ENCODE peak calls at places on chromosomes 11 and 22, in six cellular contexts. A is IMR-90, P is H9, Z is neuronal stem cell, M is mesenchymal stem cell, N is H1. I is an unnamed sample.
A peak's percentile ranks its signal among the peaks of the same experiment; 100 is the strongest.

GRCh38 chr11:111586305-111586915 is 15.8 kb upstream of the SIK2 start:
- DNase-seq in A (peak; percentile 66), P (no peak), Z (no peak), M (peak; percentile 66), N (no peak), I (peak; percentile 59)

GRCh38 chr11:10742460-10743208 is 8.4 kb upstream of the CTR9 start:
- DNase-seq in A (peak; percentile 88), P (no peak), Z (no peak), M (peak; percentile 72), N (no peak), I (no peak)

GRCh38 chr11:65471410-65471762 is 27.5 kb upstream of the MALAT1 start:
- DNase-seq in A (peak; percentile 79), P (peak; percentile 82), Z (no peak), M (peak; percentile 88), N (no peak), I (peak; percentile 79)

GRCh38 chr22:41237707-41238569 is 2.8 kb downstream of the CHADL start:
- DNase-seq in A (peak; percentile 13), P (peak; percentile 77), Z (peak; percentile 47), M (peak; percentile 24), N (no peak), I (peak; percentile 86)

GRCh38 chr11:11407065-11407737 is 54.2 kb upstream of the CSNK2A3 start:
- DNase-seq in A (no peak), P (no peak), Z (no peak), M (peak; percentile 40), N (no peak), I (no peak)

GRCh38 chr11:118219244-118219643 is 5.6 kb downstream of the JAML start:
- DNase-seq in A (no peak), P (no peak), Z (no peak), M (no peak), N (no peak), I (no peak)

GRCh38 chr22:30650508-30651116 is 15.0 kb downstream of the SLC35E4 start:
- DNase-seq in A (no peak), P (no peak), Z (no peak), M (no peak), N (no peak), I (no peak)

GRCh38 chr22:29259253-29259899 is 8.4 kb downstream of the RHBDD3 start:
- DNase-seq in A (no peak), P (peak; percentile 59), Z (no peak), M (no peak), N (no peak), I (peak; percentile 61)

GRCh38 chr11:118526688-118527087 is 586 bp upstream of the TTC36 start:
- DNase-seq in A (no peak), P (no peak), Z (no peak), M (no peak), N (no peak), I (no peak)

GRCh38 chr22:27146871-27147591 is 489.6 kb downstream of the MIAT start:
- DNase-seq in A (no peak), P (no peak), Z (no peak), M (peak; percentile 86), N (no peak), I (peak; percentile 19)

GRCh38 chr11:112297248-112297866 is 36.7 kb upstream of the PLET1 start:
- DNase-seq in A (no peak), P (no peak), Z (no peak), M (no peak), N (no peak), I (no peak)

GRCh38 chr11:36361901-36362391 is 65.9 kb downstream of the PRR5L start:
- DNase-seq in A (peak; percentile 85), P (peak; percentile 52), Z (no peak), M (peak; percentile 92), N (peak; percentile 54), I (peak; percentile 94)

GRCh38 chr11:79697905-79698304 is 257.1 kb upstream of the TENM4 start:
- DNase-seq in A (no peak), P (no peak), Z (no peak), M (no peak), N (no peak), I (no peak)

GRCh38 chr22:46935506-46936377 is 173.3 kb downstream of the TBC1D22A start:
- DNase-seq in A (no peak), P (no peak), Z (no peak), M (peak; percentile 28), N (no peak), I (no peak)

GRCh38 chr11:30342736-30343166 is 19.8 kb downstream of the ARL14EP start:
- DNase-seq in A (no peak), P (no peak), Z (no peak), M (no peak), N (no peak), I (no peak)

GRCh38 chr11:111531687-111532364 is 8.7 kb upstream of the LAYN start:
- DNase-seq in A (peak; percentile 95), P (no peak), Z (no peak), M (peak; percentile 95), N (no peak), I (peak; percentile 57)

DNA sequence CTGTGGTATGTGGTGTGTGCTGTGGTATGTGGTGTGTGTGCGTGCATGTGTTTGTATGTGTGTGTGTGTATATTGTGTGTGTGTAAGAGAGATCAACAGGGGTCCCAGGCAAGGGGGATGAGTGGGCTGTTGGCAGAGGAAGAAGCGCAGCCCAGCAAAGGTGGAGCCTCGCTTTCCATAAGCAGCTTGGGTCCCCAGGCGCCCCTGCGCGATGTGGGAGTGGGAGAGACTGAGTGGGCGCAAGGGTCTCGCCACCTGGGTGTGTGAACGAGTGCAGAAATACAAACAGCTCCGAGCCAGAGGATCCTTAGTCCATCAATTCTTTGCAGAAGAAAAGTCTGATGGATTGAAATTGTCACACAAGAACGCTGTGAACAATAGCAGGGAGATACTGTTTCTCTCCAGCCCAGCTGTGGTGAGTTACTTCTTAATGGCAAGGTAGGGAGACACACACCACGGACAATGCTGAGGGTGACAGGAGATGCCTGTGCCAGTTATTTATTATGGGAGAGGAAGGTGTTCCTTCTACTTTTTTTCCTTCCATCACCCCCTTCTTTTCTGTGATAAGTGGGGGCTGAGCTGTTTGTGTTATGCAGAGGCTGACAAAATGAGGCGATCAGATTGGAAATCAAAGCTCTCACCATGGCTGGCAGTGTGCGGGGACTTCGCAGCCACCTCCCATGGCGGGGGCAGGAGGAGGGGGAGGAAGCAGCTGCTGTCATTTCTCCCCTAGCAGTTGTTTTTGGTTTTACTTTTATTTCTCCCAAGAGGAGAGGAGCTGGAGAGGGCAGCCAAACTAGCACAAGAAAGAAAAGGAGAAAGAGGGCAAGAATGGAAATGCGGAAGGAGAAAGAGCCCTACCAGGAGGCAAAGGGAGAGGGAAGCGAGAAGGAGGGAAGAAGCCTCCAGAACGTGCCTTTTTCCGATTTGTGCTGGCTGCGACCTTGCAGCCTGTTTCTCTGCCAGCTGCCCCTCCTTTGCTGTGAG is 755.7 kb downstream of the NTM start:
- DNase-seq in A (peak; percentile 26), P (peak; percentile 45), Z (peak; percentile 30), M (peak; percentile 61), N (no peak), I (peak; percentile 68)
- H3K9ac ChIP-seq in A (peak overlapping the region; percentile 77), P (no peak overlapping the region), Z (no peak overlapping the region), M (peak overlapping the region; percentile 80), N (no peak overlapping the region), I (peak overlapping the region; percentile 39)

GRCh38 chr22:24847490-24847889 is 41.5 kb downstream of the SGSM1 start:
- DNase-seq in A (no peak), P (no peak), Z (no peak), M (no peak), N (no peak), I (no peak)
- H2BK15ac ChIP-seq in A (no peak overlapping the region), P (no peak overlapping the region), Z (no peak overlapping the region), M (no peak overlapping the region), N (no peak overlapping the region), I (no peak overlapping the region)

GRCh38 chr11:67999704-68000103 is 4.2 kb downstream of the UNC93B1 start:
- DNase-seq in A (no peak), P (no peak), Z (no peak), M (no peak), N (no peak), I (no peak)

GRCh38 chr11:68003846-68004550 is at the start of gene UNC93B1:
- DNase-seq in A (peak; percentile 76), P (peak; percentile 85), Z (peak; percentile 47), M (peak; percentile 78), N (no peak), I (peak; percentile 86)

GRCh38 chr11:68002575-68002942 is 1.3 kb downstream of the UNC93B1 start:
- DNase-seq in A (no peak), P (no peak), Z (no peak), M (no peak), N (no peak), I (no peak)

GRCh38 chr11:68004551-68005335 is 846 bp upstream of the UNC93B1 start:
- DNase-seq in A (no peak), P (peak; percentile 60), Z (no peak), M (no peak), N (no peak), I (no peak)

DNA sequence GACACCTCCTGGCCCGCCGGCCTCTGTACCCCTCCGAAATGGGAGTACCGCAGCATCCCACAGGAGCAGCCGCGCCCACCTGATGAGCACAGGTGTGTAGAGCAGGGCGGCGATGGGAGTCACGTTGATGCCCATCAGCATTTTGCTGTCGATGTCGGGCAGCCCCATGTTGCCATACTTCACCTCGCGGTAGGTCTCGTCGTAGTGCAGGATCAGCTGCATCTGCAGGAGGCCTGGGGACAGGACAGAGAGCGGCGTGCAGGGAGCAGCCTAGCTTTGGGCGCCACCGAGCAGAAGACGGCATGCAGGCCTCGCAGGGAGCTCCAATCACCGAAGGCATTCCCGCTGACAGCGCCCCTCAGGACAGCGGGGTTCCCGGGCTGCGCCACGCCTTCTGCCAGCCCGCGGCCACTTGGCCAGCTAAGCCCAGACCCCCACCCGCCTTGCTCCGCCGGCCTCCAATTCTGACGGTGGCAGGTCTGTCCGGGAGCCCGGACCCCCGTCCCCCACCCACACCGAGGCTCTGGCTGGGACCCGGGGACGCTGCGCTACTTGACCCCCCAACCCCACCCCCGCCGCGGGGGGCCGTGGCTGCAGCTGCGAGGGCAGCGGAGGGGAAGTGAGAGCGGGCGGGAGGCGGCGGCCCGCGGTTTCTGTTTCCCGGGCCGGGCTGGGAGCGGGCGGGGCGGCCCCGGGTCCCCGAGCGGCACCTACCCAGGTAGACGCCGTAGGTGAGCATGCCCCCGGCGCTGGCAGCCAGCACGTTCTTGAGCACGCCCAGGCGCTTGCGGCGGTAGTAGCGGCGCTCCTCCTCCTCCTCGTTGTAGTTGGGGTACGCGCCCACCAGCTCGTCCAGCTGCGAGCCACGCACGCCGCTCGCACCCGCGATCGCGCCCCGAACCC is 703 bp downstream of the UNC93B1 start:
- DNase-seq in A (no peak), P (peak; percentile 58), Z (no peak), M (no peak), N (no peak), I (no peak)
- H3K9ac ChIP-seq in A (peak overlapping the region; percentile 48), P (no peak overlapping the region), Z (peak overlapping the region; percentile 81), M (no peak overlapping the region), N (no peak overlapping the region), I (peak overlapping the region; percentile 75)

GRCh38 chr11:92978226-92979111 is 9.0 kb downstream of the MTNR1B start:
- DNase-seq in A (peak; percentile 44), P (no peak), Z (no peak), M (no peak), N (no peak), I (no peak)

GRCh38 chr11:92980291-92980690 is 10.8 kb downstream of the MTNR1B start:
- DNase-seq in A (no peak), P (no peak), Z (no peak), M (no peak), N (no peak), I (no peak)

GRCh38 chr11:92977401-92977800 is 8.0 kb downstream of the MTNR1B start:
- DNase-seq in A (no peak), P (no peak), Z (no peak), M (no peak), N (no peak), I (no peak)

GRCh38 chr11:92981508-92982043 is 12.1 kb downstream of the MTNR1B start:
- DNase-seq in A (no peak), P (no peak), Z (no peak), M (no peak), N (no peak), I (no peak)

GRCh38 chr11:92979176-92979575 is 9.7 kb downstream of the MTNR1B start:
- DNase-seq in A (peak; percentile 89), P (no peak), Z (no peak), M (peak; percentile 15), N (no peak), I (no peak)
- H2BK15ac ChIP-seq in A (peak overlapping the region; percentile 42), P (no peak overlapping the region), Z (no peak overlapping the region), M (no peak overlapping the region), N (no peak overlapping the region), I (no peak overlapping the region)